ENCODE peak calls at places on chromosomes 13 and 19, in five cellular contexts. U, R, A, Z and H are unnamed samples.

GRCh38 chr13:101576452-101576851 is 124.0 kb downstream of the ITGBL1 start:
- DNase-seq in R (no peak), A (no peak), U (no peak), Z (no peak), H (no peak)

GRCh38 chr19:38596057-38596981 is 21.4 kb downstream of the MAP4K1 start:
- DNase-seq in U (peak), Z (no peak), R (peak), A (no peak), H (no peak)

GRCh38 chr19:40805258-40805868 is 6.4 kb downstream of the EGLN2 start:
- DNase-seq in U (no peak), Z (no peak), A (no peak), R (no peak), H (peak)

GRCh38 chr19:54653181-54653809 is 9.5 kb upstream of the LILRB4 start:
- DNase-seq in A (no peak), R (peak), U (no peak), Z (no peak), H (no peak)

GRCh38 chr19:4582980-4583842 is 23.7 kb upstream of the SEMA6B start:
- DNase-seq in U (no peak), R (peak), Z (no peak), A (no peak), H (no peak)

GRCh38 chr13:104382941-104383340 is 1316.7 kb upstream of the SLC10A2 start:
- DNase-seq in U (no peak), A (no peak), R (no peak), Z (no peak), H (no peak)

GRCh38 chr13:40922437-40923040 is 96.6 kb downstream of the ELF1 start:
- DNase-seq in R (no peak), Z (no peak), A (no peak), U (no peak), H (peak)

GRCh38 chr13:42039457-42039945 is 8.9 kb upstream of the DGKH start:
- DNase-seq in Z (no peak), U (no peak), R (peak), A (no peak), H (no peak)

GRCh38 chr13:71871180-71871754 is 4.3 kb upstream of the DACH1 start:
- DNase-seq in U (no peak), R (no peak), A (no peak), Z (no peak), H (no peak)

GRCh38 chr19:1254081-1254527 is 5.7 kb downstream of the MIDN start:
- DNase-seq in U (no peak), Z (no peak), A (no peak), R (no peak), H (peak)

GRCh38 chr13:93771229-93771628 is 544.6 kb downstream of the GPC6 start:
- DNase-seq in U (no peak), A (no peak), Z (no peak), R (no peak), H (no peak)

GRCh38 chr19:33758541-33759013 is 38.1 kb upstream of the KCTD15 start:
- DNase-seq in R (no peak), U (no peak), Z (no peak), A (no peak), H (no peak)